ENCODE peak calls at places on chromosomes 4 and X, in four cellular contexts. E is WERI-Rb-1; U is central memory CD4-positive, alpha-beta T cell; Z is fibroblast of mammary gland. A is an unnamed sample.

GRCh38 chrX:30278365-30278764 is 30.8 kb downstream of the NR0B1 start:
- DNase-seq in Z (peak; percentile 84), E (no peak), U (no peak), A (no peak)

GRCh38 chrX:120672389-120672788 is 42.5 kb upstream of the C1GALT1C1 start:
- DNase-seq in E (no peak), U (no peak), Z (peak; percentile 96), A (no peak)

GRCh38 chr4:7192252-7193039 is at the start of gene SORCS2:
- DNase-seq in Z (peak; percentile 40), U (peak; percentile 23), E (peak; percentile 81), A (peak; percentile 86)

GRCh38 chrX:144715356-144715755 is 531.9 kb upstream of the SPANXN1 start:
- DNase-seq in U (no peak), E (no peak), Z (peak; percentile 77), A (no peak)

GRCh38 chrX:46686003-46686645 is 72.8 kb downstream of the SLC9A7 start:
- DNase-seq in E (peak; percentile 28), U (peak; percentile 33), Z (peak; percentile 54), A (peak; percentile 23)

GRCh38 chr4:4289055-4289454 is 899 bp downstream of the LYAR start:
- DNase-seq in U (no peak), Z (no peak), E (no peak), A (no peak)

GRCh38 chr4:67714955-67715354 is 14.0 kb upstream of the UBA6 start:
- DNase-seq in E (no peak), Z (no peak), U (no peak), A (no peak)

GRCh38 chr4:70754990-70755688 is 33.4 kb downstream of the RUFY3 start:
- DNase-seq in E (no peak), Z (no peak), U (no peak), A (no peak)